ENCODE peak calls at places on chromosomes 4 and X, in ten cellular contexts. D is epithelial cell of esophagus, K is dorsolateral prefrontal cortex, Y is fibroblast of villous mesenchyme, A is uterus, T is fibroblast of lung, U is foreskin keratinocyte, I is AG10803, B is fibroblast of mammary gland, R is neural crest cell. X is an unnamed sample.

GRCh38 chr4:78940752-78941151 is 1.5 kb upstream of the PAQR3 start:
- DNase-seq in D (no peak), K (no peak), T (no peak), B (no peak), A (no peak), R (no peak), Y (no peak), I (no peak), U (no peak), X (no peak)

GRCh38 chr4:128349921-128350320 is 62.3 kb upstream of the PGRMC2 start:
- DNase-seq in U (no peak), A (no peak), I (peak), Y (peak), D (peak), B (peak), K (no peak), T (peak), R (no peak), X (peak)

GRCh38 chr4:173171098-173171497 is 2.5 kb downstream of the GALNT7 start:
- DNase-seq in R (no peak), I (no peak), Y (no peak), K (no peak), A (no peak), D (peak), T (peak), U (peak), B (peak), X (no peak)

GRCh38 chr4:70893790-70894189 is 8.4 kb upstream of the MOB1B start:
- DNase-seq in A (no peak), D (no peak), R (no peak), Y (no peak), U (no peak), K (no peak), T (no peak), B (no peak), I (no peak), X (no peak)

GRCh38 chr4:97105716-97106115 is 1037.6 kb downstream of the STPG2 start:
- DNase-seq in K (no peak), A (no peak), Y (no peak), U (no peak), I (no peak), R (no peak), B (no peak), D (no peak), T (no peak), X (no peak)

GRCh38 chr4:138650917-138651564 is 364.5 kb upstream of the NOCT start:
- DNase-seq in R (no peak), Y (peak), K (no peak), I (peak), U (peak), B (peak), D (peak), A (peak), T (peak), X (peak)

GRCh38 chr4:85298037-85298436 is 176.9 kb upstream of the ARHGAP24 start:
- DNase-seq in R (no peak), I (no peak), A (no peak), B (no peak), D (no peak), Y (no peak), T (no peak), U (no peak), K (no peak), X (no peak)

GRCh38 chrX:24153175-24153795 is 3.8 kb downstream of the ZFX start:
- DNase-seq in U (no peak), T (no peak), I (no peak), D (peak), B (peak), K (no peak), R (no peak), Y (peak), A (no peak), X (no peak)

GRCh38 chr4:15444879-15445576 is 17.2 kb downstream of the C1QTNF7 start:
- DNase-seq in I (no peak), T (no peak), U (peak), K (no peak), D (peak), B (no peak), R (no peak), A (no peak), Y (no peak), X (no peak)

GRCh38 chr4:3375688-3376087 is 66.1 kb upstream of the HGFAC start:
- DNase-seq in T (peak), R (no peak), D (peak), Y (peak), I (peak), U (peak), K (no peak), B (peak), A (no peak), X (peak)

DNA sequence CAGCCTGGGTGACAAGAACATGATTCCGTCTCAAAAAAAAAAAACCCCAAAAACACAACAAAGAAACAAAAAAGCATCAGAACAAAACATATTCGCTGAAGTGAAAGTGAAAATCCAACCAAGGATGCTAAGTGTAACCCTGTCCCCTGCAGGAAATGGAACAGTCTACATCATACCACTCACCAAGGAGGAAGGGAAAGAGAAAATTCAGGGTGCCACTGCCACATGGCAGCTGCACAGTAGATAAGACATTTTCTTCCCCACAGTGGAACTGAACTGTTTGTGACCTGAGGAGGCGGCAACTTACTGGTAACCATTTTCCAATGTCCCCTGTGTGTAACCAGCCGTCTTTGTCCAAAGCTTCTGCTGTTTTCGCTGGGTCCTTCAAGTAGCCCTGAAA is 28.2 kb upstream of the CENPU start:
- DNase-seq in B (no peak), U (no peak), I (no peak), K (no peak), R (no peak), Y (no peak), D (no peak), A (no peak), T (no peak), X (no peak)
- TF ChIP-seq CTCF in B (no peak), U (no peak), I (no peak), K (no peak), R (no peak), Y (no peak), D (no peak), A (no peak), T (no peak), X (no peak)

GRCh38 chr4:25180524-25181131 is 20.4 kb upstream of the SEPSECS start:
- DNase-seq in U (no peak), B (peak), I (peak), K (no peak), D (peak), R (no peak), A (no peak), Y (peak), T (peak), X (no peak)
- TF ChIP-seq CTCF in U (peak), B (peak), I (peak), K (peak), D (peak), R (peak), A (no peak), Y (peak), T (peak), X (peak)

DNA sequence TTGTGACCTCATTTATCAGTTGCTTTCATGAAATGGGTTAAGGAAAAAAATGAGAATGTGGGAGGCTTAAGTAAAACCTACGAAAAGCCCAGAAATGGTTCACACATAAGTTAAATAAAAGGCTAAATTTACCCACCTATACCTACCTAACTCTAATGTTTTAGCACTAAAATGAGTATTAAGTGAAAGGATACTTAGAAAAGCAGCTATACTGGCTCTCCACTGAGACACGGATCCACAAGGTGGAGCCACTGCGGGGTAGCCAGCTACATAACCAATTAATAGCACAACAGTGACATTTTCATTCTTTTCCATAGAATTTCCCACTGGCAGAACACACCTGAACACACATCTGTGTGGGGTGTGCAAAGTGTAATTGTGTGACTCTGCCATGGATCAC is 101.9 kb downstream of the MAML3 start:
- DNase-seq in D (peak), K (no peak), A (peak), T (peak), I (peak), R (no peak), B (peak), U (peak), Y (peak), X (no peak)
- TF ChIP-seq CTCF in D (peak), K (peak), A (peak), T (peak), I (peak), R (peak), B (peak), U (peak), Y (peak), X (peak)

GRCh38 chrX:10221651-10222050 is 64.9 kb downstream of the CLCN4 start:
- DNase-seq in U (no peak), Y (no peak), R (no peak), B (no peak), K (no peak), D (no peak), I (no peak), A (no peak), T (no peak), X (no peak)

GRCh38 chrX:10213716-10214115 is 56.9 kb downstream of the CLCN4 start:
- DNase-seq in B (no peak), A (no peak), K (no peak), R (no peak), Y (no peak), D (no peak), T (no peak), U (no peak), I (no peak), X (no peak)

GRCh38 chrX:10216208-10216607 is 59.4 kb downstream of the CLCN4 start:
- DNase-seq in I (no peak), U (no peak), B (no peak), Y (no peak), T (no peak), K (no peak), R (no peak), D (no peak), A (no peak), X (no peak)

GRCh38 chrX:10212395-10212794 is 55.6 kb downstream of the CLCN4 start:
- DNase-seq in A (no peak), I (no peak), B (no peak), Y (no peak), T (no peak), U (no peak), K (no peak), D (no peak), R (no peak), X (no peak)

DNA sequence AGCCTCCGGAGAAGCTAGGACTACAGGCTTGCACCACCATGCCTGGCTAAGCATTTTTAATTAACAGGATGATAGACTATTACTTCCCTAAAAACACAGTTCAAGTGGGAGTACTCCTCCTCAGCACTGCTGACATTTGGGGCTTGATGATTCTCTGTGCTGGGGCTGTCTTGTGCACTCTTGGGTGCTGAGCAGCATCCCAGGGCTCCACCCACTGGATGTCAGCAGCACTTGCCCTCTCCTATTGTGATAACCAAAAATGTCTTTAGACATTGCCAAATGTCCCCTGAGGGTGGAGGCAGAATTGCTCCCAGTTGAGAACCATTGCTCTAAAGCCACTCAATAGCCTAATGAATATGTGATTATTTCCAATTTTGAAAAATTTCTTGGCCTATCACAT is 60.4 kb downstream of the CLCN4 start:
- DNase-seq in D (no peak), T (no peak), I (no peak), R (no peak), A (no peak), K (no peak), Y (no peak), U (no peak), B (no peak), X (no peak)
- TF ChIP-seq CTCF in D (no peak), T (no peak), I (no peak), R (no peak), A (no peak), K (no peak), Y (no peak), U (no peak), B (no peak), X (no peak)

X was measured in AG09319.